ENCODE peak calls at places on chromosomes 5 and 9, in eight cellular contexts. One of them, this sample, is unnamed.

GRCh38 chr9:114156658-114157421 is 1.5 kb downstream of the COL27A1 start:
- DNase-seq in HuH-7: peak; percentile 58
- DNase-seq in psoas muscle: peak; percentile 53
- DNase-seq in anterior cingulate cortex: peak; percentile 39
- DNase-seq in hippocampal formation: no peak
- DNase-seq in effector memory CD8-positive, alpha-beta T cell: peak; percentile 11
- DNase-seq in nucleus accumbens: peak; percentile 35
- DNase-seq in amygdala: peak; percentile 43
- DNase-seq in this sample: peak; percentile 25

GRCh38 chr9:134739660-134739968 is 98.0 kb downstream of the COL5A1 start:
- DNase-seq in effector memory CD8-positive, alpha-beta T cell: no peak
- DNase-seq in nucleus accumbens: no peak
- DNase-seq in anterior cingulate cortex: no peak
- DNase-seq in amygdala: no peak
- DNase-seq in psoas muscle: no peak
- DNase-seq in hippocampal formation: no peak
- DNase-seq in HuH-7: no peak
- DNase-seq in this sample: no peak

GRCh38 chr9:17509698-17510097 is 69.2 kb upstream of the SH3GL2 start:
- DNase-seq in effector memory CD8-positive, alpha-beta T cell: no peak
- DNase-seq in nucleus accumbens: no peak
- DNase-seq in hippocampal formation: no peak
- DNase-seq in psoas muscle: no peak
- DNase-seq in amygdala: no peak
- DNase-seq in anterior cingulate cortex: no peak
- DNase-seq in HuH-7: no peak
- DNase-seq in this sample: no peak

GRCh38 chr5:107696511-107696910 is 25.8 kb upstream of the EFNA5 start:
- DNase-seq in nucleus accumbens: no peak
- DNase-seq in anterior cingulate cortex: no peak
- DNase-seq in hippocampal formation: no peak
- DNase-seq in HuH-7: no peak
- DNase-seq in psoas muscle: no peak
- DNase-seq in effector memory CD8-positive, alpha-beta T cell: no peak
- DNase-seq in amygdala: no peak
- DNase-seq in this sample: no peak

GRCh38 chr5:14685757-14686156 is 21.2 kb downstream of the OTULIN start:
- DNase-seq in effector memory CD8-positive, alpha-beta T cell: peak; percentile 32
- DNase-seq in psoas muscle: no peak
- DNase-seq in HuH-7: peak; percentile 34
- DNase-seq in amygdala: peak; percentile 60
- DNase-seq in hippocampal formation: peak; percentile 81
- DNase-seq in nucleus accumbens: peak; percentile 23
- DNase-seq in anterior cingulate cortex: no peak
- DNase-seq in this sample: peak; percentile 48

GRCh38 chr5:100706796-100707195 is 171.6 kb downstream of the FAM174A start:
- DNase-seq in nucleus accumbens: no peak
- DNase-seq in HuH-7: no peak
- DNase-seq in anterior cingulate cortex: no peak
- DNase-seq in effector memory CD8-positive, alpha-beta T cell: no peak
- DNase-seq in amygdala: no peak
- DNase-seq in psoas muscle: no peak
- DNase-seq in hippocampal formation: no peak
- DNase-seq in this sample: peak; percentile 96

GRCh38 chr5:124908603-124909451 is 162.4 kb upstream of the ZNF608 start:
- DNase-seq in anterior cingulate cortex: no peak
- DNase-seq in amygdala: no peak
- DNase-seq in HuH-7: peak; percentile 26
- DNase-seq in nucleus accumbens: no peak
- DNase-seq in effector memory CD8-positive, alpha-beta T cell: no peak
- DNase-seq in psoas muscle: no peak
- DNase-seq in hippocampal formation: peak; percentile 27
- DNase-seq in this sample: peak; percentile 78

GRCh38 chr9:20832775-20833174 is 148.7 kb downstream of the FOCAD start:
- DNase-seq in psoas muscle: no peak
- DNase-seq in amygdala: no peak
- DNase-seq in hippocampal formation: no peak
- DNase-seq in anterior cingulate cortex: no peak
- DNase-seq in effector memory CD8-positive, alpha-beta T cell: no peak
- DNase-seq in nucleus accumbens: no peak
- DNase-seq in HuH-7: no peak
- DNase-seq in this sample: no peak

GRCh38 chr5:180396931-180397330 is 43.8 kb upstream of the GFPT2 start:
- DNase-seq in HuH-7: no peak
- DNase-seq in effector memory CD8-positive, alpha-beta T cell: no peak
- DNase-seq in anterior cingulate cortex: peak; percentile 38
- DNase-seq in nucleus accumbens: no peak
- DNase-seq in psoas muscle: no peak
- DNase-seq in amygdala: no peak
- DNase-seq in hippocampal formation: no peak
- DNase-seq in this sample: no peak

GRCh38 chr5:149561848-149562247 is 10.6 kb upstream of the CSNK1A1 start:
- DNase-seq in hippocampal formation: peak; percentile 17
- DNase-seq in amygdala: no peak
- DNase-seq in nucleus accumbens: no peak
- DNase-seq in anterior cingulate cortex: no peak
- DNase-seq in HuH-7: no peak
- DNase-seq in effector memory CD8-positive, alpha-beta T cell: no peak
- DNase-seq in psoas muscle: no peak
- DNase-seq in this sample: peak; percentile 85

GRCh38 chr9:107712390-107712789 is 222.8 kb upstream of the KLF4 start:
- DNase-seq in effector memory CD8-positive, alpha-beta T cell: no peak
- DNase-seq in psoas muscle: no peak
- DNase-seq in HuH-7: no peak
- DNase-seq in amygdala: no peak
- DNase-seq in anterior cingulate cortex: no peak
- DNase-seq in nucleus accumbens: no peak
- DNase-seq in hippocampal formation: no peak
- DNase-seq in this sample: peak; percentile 60

GRCh38 chr9:134627417-134628353 is 13.9 kb upstream of the COL5A1 start:
- DNase-seq in psoas muscle: no peak
- DNase-seq in amygdala: no peak
- DNase-seq in hippocampal formation: no peak
- DNase-seq in HuH-7: no peak
- DNase-seq in anterior cingulate cortex: no peak
- DNase-seq in effector memory CD8-positive, alpha-beta T cell: no peak
- DNase-seq in nucleus accumbens: no peak
- DNase-seq in this sample: no peak

GRCh38 chr5:160847526-160848085 is 4.4 kb downstream of the ATP10B start:
- DNase-seq in HuH-7: no peak
- DNase-seq in amygdala: no peak
- DNase-seq in hippocampal formation: no peak
- DNase-seq in nucleus accumbens: no peak
- DNase-seq in psoas muscle: no peak
- DNase-seq in anterior cingulate cortex: no peak
- DNase-seq in effector memory CD8-positive, alpha-beta T cell: no peak
- DNase-seq in this sample: no peak

GRCh38 chr9:75624984-75625383 is 265.5 kb upstream of the PCSK5 start:
- DNase-seq in hippocampal formation: no peak
- DNase-seq in effector memory CD8-positive, alpha-beta T cell: no peak
- DNase-seq in HuH-7: no peak
- DNase-seq in anterior cingulate cortex: no peak
- DNase-seq in nucleus accumbens: no peak
- DNase-seq in psoas muscle: no peak
- DNase-seq in amygdala: no peak
- DNase-seq in this sample: peak; percentile 71

GRCh38 chr5:16131878-16132277 is 47.7 kb downstream of the MARCHF11 start:
- DNase-seq in hippocampal formation: no peak
- DNase-seq in anterior cingulate cortex: no peak
- DNase-seq in effector memory CD8-positive, alpha-beta T cell: no peak
- DNase-seq in HuH-7: no peak
- DNase-seq in nucleus accumbens: no peak
- DNase-seq in amygdala: no peak
- DNase-seq in psoas muscle: no peak
- DNase-seq in this sample: no peak

GRCh38 chr5:96067902-96068614 is 106.4 kb upstream of the ELL2 start:
- DNase-seq in anterior cingulate cortex: no peak
- DNase-seq in effector memory CD8-positive, alpha-beta T cell: no peak
- DNase-seq in HuH-7: no peak
- DNase-seq in psoas muscle: no peak
- DNase-seq in amygdala: no peak
- DNase-seq in nucleus accumbens: no peak
- DNase-seq in hippocampal formation: no peak
- DNase-seq in this sample: peak; percentile 14

This sample was measured in MV-4-11.